ENCODE peak calls at places on chromosomes 13 and 19, in four cellular contexts. F is AG09319, T is neural crest cell, P is uterus. D is an unnamed sample.

GRCh38 chr13:97002581-97002980 is 8.3 kb upstream of the OXGR1 start:
- DNase-seq in P (no peak), F (no peak), T (no peak), D (no peak)

GRCh38 chr13:35720690-35721554 is 244.4 kb upstream of the MAB21L1 start:
- DNase-seq in T (peak), F (no peak), P (peak), D (peak)

GRCh38 chr13:113483504-113484287 is 6.8 kb downstream of the DCUN1D2 start:
- DNase-seq in F (no peak), P (no peak), T (no peak), D (no peak)

GRCh38 chr13:47846886-47847285 is 154.2 kb downstream of the SUCLA2 start:
- DNase-seq in P (no peak), F (no peak), T (no peak), D (no peak)

GRCh38 chr13:36345438-36346221 is 564 bp downstream of the SPART start:
- DNase-seq in P (peak), T (peak), F (peak), D (no peak)

GRCh38 chr13:95234242-95234641 is 67.0 kb downstream of the ABCC4 start:
- DNase-seq in F (no peak), T (no peak), P (no peak), D (no peak)

GRCh38 chr13:45448965-45449559 is 15.7 kb upstream of the COG3 start:
- DNase-seq in P (no peak), T (no peak), F (no peak), D (no peak)

GRCh38 chr19:21474671-21475181 is 30.7 kb upstream of the ZNF429 start:
- DNase-seq in T (peak), P (peak), F (no peak), D (no peak)

GRCh38 chr19:16136185-16137067 is 7.1 kb upstream of the HSH2D start:
- DNase-seq in F (no peak), T (no peak), P (no peak), D (no peak)

GRCh38 chr13:33270906-33271538 is 14.5 kb downstream of the STARD13 start:
- DNase-seq in F (no peak), T (no peak), P (no peak), D (no peak)

GRCh38 chr19:7230826-7231225 is 63.4 kb downstream of the INSR start:
- DNase-seq in P (peak), T (no peak), F (no peak), D (no peak)

GRCh38 chr13:77026783-77027621 is at the start of gene FBXL3:
- DNase-seq in P (peak), F (peak), T (peak), D (peak)

GRCh38 chr19:43522929-43523328 is 4.1 kb downstream of the ETHE1 start:
- DNase-seq in T (no peak), F (no peak), P (no peak), D (no peak)

GRCh38 chr19:31913103-31913710 is 432.2 kb upstream of the ZNF507 start:
- DNase-seq in P (no peak), F (no peak), T (no peak), D (no peak)

GRCh38 chr19:11452814-11453335 is 17.4 kb downstream of the PRKCSH start:
- DNase-seq in P (no peak), T (no peak), F (no peak), D (no peak)

GRCh38 chr19:11451327-11451941 is 16.0 kb downstream of the PRKCSH start:
- DNase-seq in F (no peak), T (no peak), P (no peak), D (no peak)

GRCh38 chr19:11450570-11451326 is 15.3 kb downstream of the PRKCSH start:
- DNase-seq in F (no peak), T (no peak), P (no peak), D (no peak)

GRCh38 chr19:11453468-11454341 is 18.3 kb downstream of the PRKCSH start:
- DNase-seq in T (no peak), P (no peak), F (no peak), D (no peak)

GRCh38 chr19:11451942-11452813 is 16.7 kb downstream of the PRKCSH start:
- DNase-seq in P (no peak), T (no peak), F (no peak), D (no peak)
- TF ChIP-seq CTCF in P (no peak), T (no peak), F (peak), D (no peak)

GRCh38 chr13:71285700-71286099 is 581.3 kb downstream of the DACH1 start:
- DNase-seq in T (no peak), F (no peak), P (no peak), D (no peak)
- TF ChIP-seq CTCF in T (no peak), F (peak), P (peak), D (no peak)

GRCh38 chr19:44812142-44812718 is 3.3 kb downstream of the BCAM start:
- DNase-seq in F (no peak), P (no peak), T (no peak), D (no peak)

GRCh38 chr19:44814517-44814916 is 5.6 kb downstream of the BCAM start:
- DNase-seq in P (no peak), T (no peak), F (no peak), D (no peak)

GRCh38 chr19:44814132-44814470 is 5.2 kb downstream of the BCAM start:
- DNase-seq in T (no peak), F (no peak), P (no peak), D (no peak)

GRCh38 chr19:44810555-44811447 is 1.9 kb downstream of the BCAM start:
- DNase-seq in P (no peak), T (no peak), F (no peak), D (no peak)

GRCh38 chr19:44813331-44814131 is 4.6 kb downstream of the BCAM start:
- DNase-seq in P (no peak), T (no peak), F (no peak), D (no peak)
- TF ChIP-seq CTCF in P (no peak), T (no peak), F (no peak), D (no peak)

GRCh38 chr19:5534787-5535586 is 32.8 kb downstream of the TINCR start:
- DNase-seq in F (no peak), P (no peak), T (peak), D (peak)
- TF ChIP-seq CTCF in F (peak), P (no peak), T (peak), D (peak)

GRCh38 chr19:47357788-47358680 is 8.9 kb downstream of the DHX34 start:
- DNase-seq in P (no peak), T (no peak), F (no peak), D (peak)
- TF ChIP-seq CTCF in P (no peak), T (peak), F (no peak), D (peak)

D was measured in DND-41.